ENCODE peak calls at places on chromosomes 6 and 20, in seven cellular contexts. J is astrocyte of the cerebellum, S is cardiac fibroblast, D is colonic mucosa, F is lung, A is right atrium auricular region, E is tibial artery. H is an unnamed sample.

GRCh38 chr20:43658068-43658722 is 8.7 kb upstream of the MYBL2 start:
- DNase-seq in A (no peak), J (no peak), E (no peak), S (no peak), D (no peak), F (no peak), H (no peak)

GRCh38 chr6:130547723-130548122 is 181.9 kb downstream of the TMEM200A start:
- DNase-seq in A (no peak), F (no peak), D (no peak), E (no peak), J (no peak), S (no peak), H (no peak)

GRCh38 chr6:901696-902455 is 208.9 kb upstream of the EXOC2 start:
- DNase-seq in S (no peak), J (no peak), A (no peak), E (no peak), D (no peak), F (no peak), H (no peak)

GRCh38 chr6:37807656-37808055 is 11.9 kb upstream of the ZFAND3 start:
- DNase-seq in A (no peak), S (no peak), F (no peak), J (no peak), E (no peak), D (no peak), H (no peak)

GRCh38 chr20:24953621-24954133 is 4.6 kb downstream of the CST7 start:
- DNase-seq in S (no peak), F (no peak), J (no peak), A (no peak), E (no peak), D (peak; percentile 14), H (no peak)

GRCh38 chr20:35253010-35253409 is 24.9 kb downstream of the MMP24OS start:
- DNase-seq in A (no peak), S (no peak), J (no peak), E (no peak), D (no peak), F (no peak), H (no peak)

GRCh38 chr6:164164921-164165320 is 750.4 kb downstream of the QKI start:
- DNase-seq in J (no peak), S (no peak), D (no peak), A (no peak), F (no peak), E (no peak), H (no peak)

GRCh38 chr6:162306616-162307015 is 420.9 kb downstream of the PRKN start:
- DNase-seq in D (no peak), S (no peak), J (no peak), F (no peak), E (no peak), A (no peak), H (no peak)

GRCh38 chr6:142530566-142530965 is 228.8 kb downstream of the ADGRG6 start:
- DNase-seq in J (no peak), D (no peak), E (no peak), S (no peak), A (no peak), F (no peak), H (no peak)

GRCh38 chr6:100172322-100172713 is 178.3 kb upstream of the MCHR2 start:
- DNase-seq in J (no peak), E (no peak), F (no peak), D (no peak), S (no peak), A (no peak), H (no peak)

GRCh38 chr20:3563548-3564177 is 92.8 kb downstream of the ATRN start:
- DNase-seq in S (peak; percentile 72), F (no peak), A (no peak), D (peak; percentile 20), J (peak; percentile 20), E (no peak), H (peak; percentile 45)

GRCh38 chr20:3565851-3566250 is 95.0 kb downstream of the ATRN start:
- DNase-seq in D (no peak), S (no peak), A (no peak), F (no peak), J (no peak), E (no peak), H (no peak)

GRCh38 chr20:3560578-3560977 is 89.8 kb downstream of the ATRN start:
- DNase-seq in J (no peak), A (no peak), D (no peak), E (no peak), S (no peak), F (no peak), H (no peak)

GRCh38 chr20:3560162-3560561 is 89.3 kb downstream of the ATRN start:
- DNase-seq in E (no peak), A (no peak), J (no peak), S (no peak), F (no peak), D (no peak), H (no peak)

GRCh38 chr20:3563113-3563512 is 92.3 kb downstream of the ATRN start:
- DNase-seq in A (no peak), J (no peak), E (no peak), D (no peak), F (no peak), S (no peak), H (no peak)
- H3K4me3 ChIP-seq in A (no peak overlapping the region), J (no peak overlapping the region), E (no peak overlapping the region), D (no peak overlapping the region), F (no peak overlapping the region), S (no peak overlapping the region), H (no peak overlapping the region)

DNA sequence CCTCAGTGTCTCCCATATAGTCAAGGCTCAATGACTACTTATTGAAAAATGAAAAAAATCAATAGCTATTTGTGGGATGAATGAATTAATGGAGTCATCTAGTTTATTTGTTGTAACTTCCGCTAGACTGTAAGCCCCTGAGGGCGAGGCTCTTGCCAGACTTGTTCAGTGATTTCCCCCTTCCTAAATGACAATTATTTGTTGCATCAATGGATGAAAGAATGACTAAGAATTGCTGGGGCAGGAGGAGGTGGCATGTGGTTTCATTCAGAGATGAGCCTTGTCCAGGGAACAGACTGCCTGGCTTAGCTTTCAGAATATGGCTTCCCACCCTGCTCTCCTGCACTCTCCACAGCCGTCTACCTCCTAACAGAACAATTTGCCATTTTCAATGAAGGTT is 1.1 kb upstream of the PRELID3B start:
- DNase-seq in J (no peak), F (no peak), A (no peak), D (no peak), S (no peak), E (no peak), H (no peak)
- H3K4me3 ChIP-seq in J (no peak overlapping the region), F (no peak overlapping the region), A (no peak overlapping the region), D (no peak overlapping the region), S (no peak overlapping the region), E (no peak overlapping the region), H (no peak overlapping the region)

GRCh38 chr20:57395111-57395959 is 4.1 kb downstream of the RBM38 start:
- DNase-seq in F (no peak), J (peak; percentile 50), E (peak; percentile 69), D (no peak), A (peak; percentile 88), S (peak; percentile 73), H (no peak)

GRCh38 chr20:57394087-57395082 is 3.2 kb downstream of the RBM38 start:
- DNase-seq in J (no peak), S (no peak), D (no peak), A (no peak), E (no peak), F (no peak), H (no peak)

GRCh38 chr20:57392512-57393271 is 1.5 kb downstream of the RBM38 start:
- DNase-seq in D (peak; percentile 63), J (no peak), A (peak; percentile 65), E (no peak), F (no peak), S (no peak), H (peak; percentile 64)

GRCh38 chr20:57392130-57392445 is 892 bp downstream of the RBM38 start:
- DNase-seq in A (no peak), E (no peak), S (no peak), F (no peak), D (no peak), J (no peak), H (no peak)

GRCh38 chr20:57393321-57394086 is 2.3 kb downstream of the RBM38 start:
- DNase-seq in D (peak; percentile 69), S (no peak), J (no peak), A (no peak), E (no peak), F (no peak), H (no peak)
- H3K4me3 ChIP-seq in D (peak overlapping the region; percentile 65), S (no peak overlapping the region), J (peak overlapping the region; percentile 59), A (peak overlapping the region; percentile 71), E (peak overlapping the region; percentile 65), F (peak overlapping the region; percentile 41), H (peak overlapping the region; percentile 78)

GRCh38 chr6:33203443-33204164 is 851 bp upstream of the HSD17B8 start:
- DNase-seq in D (no peak), S (no peak), J (no peak), F (no peak), E (no peak), A (no peak), H (no peak)

GRCh38 chr6:33205172-33206026 is 944 bp downstream of the HSD17B8 start:
- DNase-seq in F (no peak), J (no peak), E (no peak), D (no peak), S (no peak), A (no peak), H (no peak)

GRCh38 chr6:33204415-33205171 is at the start of gene HSD17B8:
- DNase-seq in A (peak; percentile 95), J (peak; percentile 80), F (peak; percentile 96), D (peak; percentile 98), E (peak; percentile 95), S (peak; percentile 92), H (peak; percentile 30)

GRCh38 chr6:33202799-33203198 is 1.7 kb upstream of the HSD17B8 start:
- DNase-seq in F (no peak), A (no peak), J (no peak), S (no peak), E (no peak), D (no peak), H (no peak)

DNA sequence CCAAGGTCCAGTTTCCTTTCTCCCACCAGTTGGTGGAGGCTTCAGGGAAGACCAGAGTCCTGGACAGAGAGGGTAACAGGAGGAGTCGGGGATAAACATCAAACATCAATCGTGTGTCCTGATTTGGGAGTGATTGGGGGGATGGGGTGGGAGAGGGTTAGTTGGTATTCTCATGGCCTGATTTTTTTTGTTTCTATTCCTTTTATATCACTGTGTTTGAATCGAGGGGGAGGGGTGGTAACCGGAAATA is 365 bp upstream of the HSD17B8 start:
- DNase-seq in A (no peak), J (no peak), D (no peak), S (no peak), F (no peak), E (no peak), H (no peak)
- H3K4me3 ChIP-seq in A (no peak overlapping the region), J (peak overlapping the region; percentile 72), D (peak overlapping the region; percentile 62), S (no peak overlapping the region), F (no peak overlapping the region), E (peak overlapping the region; percentile 71), H (no peak overlapping the region)

H was measured in HL-60.